ENCODE peak calls at places on chromosomes 4 and X, in five cellular contexts. S is A549, D is K562, H is HepG2, C is GM12878. U is an unnamed sample.

GRCh38 chr4:12633058-12633651 is 851.0 kb downstream of the RAB28 start:
- DNase-seq in S (peak), D (peak), H (peak), C (peak), U (peak)

GRCh38 chr4:10731162-10731561 is 46.6 kb upstream of the CLNK start:
- DNase-seq in S (no peak), D (no peak), H (no peak), C (no peak), U (no peak)

GRCh38 chr4:136307765-136308164 is 1224.5 kb downstream of the PCDH18 start:
- DNase-seq in S (no peak), D (no peak), H (no peak), C (no peak), U (no peak)

GRCh38 chrX:135931644-135932487 is 38.4 kb downstream of the SAGE1 start:
- DNase-seq in S (peak), D (peak), H (peak), C (no peak), U (peak)

GRCh38 chrX:71103110-71103983 is 3.2 kb downstream of the CXorf65 start:
- DNase-seq in S (no peak), D (peak), H (no peak), C (no peak), U (peak)

GRCh38 chr4:141711211-141711610 is 74.8 kb downstream of the IL15 start:
- DNase-seq in S (peak), D (no peak), H (no peak), C (no peak), U (no peak)

GRCh38 chr4:16245241-16245640 is 19.0 kb upstream of the TAPT1 start:
- DNase-seq in S (no peak), D (no peak), H (no peak), C (no peak), U (no peak)

GRCh38 chrX:154775611-154776349 is 13.1 kb downstream of the DKC1 start:
- DNase-seq in S (no peak), D (no peak), H (no peak), C (no peak), U (no peak)

GRCh38 chrX:16832301-16832700 is 37.9 kb downstream of the RBBP7 start:
- DNase-seq in S (no peak), D (no peak), H (no peak), C (no peak), U (no peak)

GRCh38 chr4:184473515-184474260 is 662 bp downstream of the IRF2 start:
- DNase-seq in S (peak), D (no peak), H (no peak), C (no peak), U (peak)

GRCh38 chr4:113524505-113525186 is 236.9 kb downstream of the CAMK2D start:
- DNase-seq in S (no peak), D (no peak), H (no peak), C (no peak), U (no peak)

GRCh38 chrX:15854080-15854655 is 445 bp downstream of the AP1S2 start:
- DNase-seq in S (peak), D (peak), H (peak), C (no peak), U (peak)

GRCh38 chrX:133375558-133376340 is 39.5 kb downstream of the GPC4 start:
- DNase-seq in S (no peak), D (no peak), H (no peak), C (no peak), U (no peak)

GRCh38 chr4:24763631-24764302 is 31.6 kb upstream of the SOD3 start:
- DNase-seq in S (peak), D (no peak), H (no peak), C (no peak), U (no peak)
- TF ChIP-seq USF2 in S (no peak), D (no peak), H (no peak), C (no peak), U (no peak)

GRCh38 chrX:148522006-148522405 is 21.6 kb downstream of the AFF2 start:
- DNase-seq in S (no peak), D (no peak), H (no peak), C (no peak), U (no peak)
- TF ChIP-seq ESRRA in S (no peak), D (no peak), H (no peak), C (no peak), U (no peak)

GRCh38 chr4:83569429-83569828 is 33.5 kb downstream of the GPAT3 start:
- DNase-seq in S (no peak), D (no peak), H (no peak), C (no peak), U (no peak)

GRCh38 chr4:83572848-83573247 is 36.9 kb downstream of the GPAT3 start:
- DNase-seq in S (no peak), D (no peak), H (no peak), C (no peak), U (no peak)

GRCh38 chr4:83568057-83568456 is 32.1 kb downstream of the GPAT3 start:
- DNase-seq in S (no peak), D (no peak), H (no peak), C (no peak), U (no peak)

GRCh38 chr4:83569967-83570366 is 34.1 kb downstream of the GPAT3 start:
- DNase-seq in S (no peak), D (no peak), H (no peak), C (no peak), U (no peak)
- TF ChIP-seq USF2 in S (no peak), D (no peak), H (no peak), C (no peak), U (no peak)

DNA sequence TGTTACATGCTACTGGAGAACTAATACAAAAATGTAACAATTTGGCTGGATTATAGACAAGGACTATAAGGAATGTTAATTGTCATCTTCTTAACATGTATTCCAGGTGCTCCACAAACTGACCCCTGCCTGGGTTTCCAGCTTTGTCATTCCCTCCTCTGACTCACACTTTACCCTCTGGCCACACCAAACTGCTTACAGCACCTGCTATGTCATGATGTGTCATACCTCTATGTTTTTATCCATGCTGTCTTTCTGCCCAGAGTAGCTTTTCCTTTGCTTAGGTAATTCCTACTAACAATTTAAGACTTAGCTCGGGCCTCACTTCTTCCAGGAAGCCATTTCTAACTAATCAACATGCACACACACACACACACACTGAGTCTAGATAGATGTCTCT is 14.0 kb upstream of the SHROOM4 start:
- DNase-seq in S (peak), D (no peak), H (no peak), C (no peak), U (no peak)
- TF ChIP-seq ESRRA in S (no peak), D (no peak), H (no peak), C (no peak), U (no peak)